ENCODE peak calls at places on chromosomes 12 and 14, in four cellular contexts. X, T, M and Q are unnamed samples.
A peak's percentile ranks its signal among the peaks of the same experiment; 100 is the strongest.

GRCh38 chr12:27766587-27766986 is 13.4 kb upstream of the KLHL42 start:
- DNase-seq in X (no peak), T (no peak), M (no peak), Q (no peak)

GRCh38 chr12:111873113-111873512 is 31.1 kb downstream of the MAPKAPK5 start:
- DNase-seq in X (no peak), T (no peak), M (no peak), Q (no peak)

GRCh38 chr14:98847520-98848468 is 424.2 kb downstream of the BCL11B start:
- DNase-seq in X (no peak), T (no peak), M (no peak), Q (no peak)

GRCh38 chr14:73786942-73787759 is 64.5 kb upstream of the PTGR2 start:
- DNase-seq in X (peak; percentile 78), T (no peak), M (no peak), Q (no peak)

GRCh38 chr12:6946033-6946919 is 2.5 kb downstream of the C12orf57 start:
- DNase-seq in X (no peak), T (no peak), M (no peak), Q (no peak)

GRCh38 chr12:4720637-4720995 is 416 bp downstream of the GALNT8 start:
- DNase-seq in X (no peak), T (no peak), M (no peak), Q (no peak)

GRCh38 chr12:92544321-92544720 is 158.5 kb upstream of the PLEKHG7 start:
- DNase-seq in X (no peak), T (no peak), M (no peak), Q (no peak)

GRCh38 chr12:2681426-2682205 is 113.2 kb upstream of the FKBP4 start:
- DNase-seq in X (no peak), T (no peak), M (no peak), Q (no peak)

GRCh38 chr12:52006726-52007157 is at the start of gene TAMALIN:
- DNase-seq in X (peak; percentile 79), T (no peak), M (peak; percentile 62), Q (no peak)

GRCh38 chr12:66403746-66404145 is 101.5 kb downstream of the HELB start:
- DNase-seq in X (no peak), T (no peak), M (no peak), Q (no peak)

GRCh38 chr12:21526053-21526452 is at the start of gene SPX:
- DNase-seq in X (no peak), T (no peak), M (no peak), Q (no peak)

GRCh38 chr14:75310295-75311059 is 31.8 kb downstream of the FOS start:
- DNase-seq in X (peak; percentile 89), T (no peak), M (peak; percentile 70), Q (no peak)

GRCh38 chr12:97602315-97602714 is 139.7 kb downstream of the RMST start:
- DNase-seq in X (no peak), T (no peak), M (no peak), Q (no peak)

GRCh38 chr14:56271988-56272387 is 153.8 kb downstream of the PELI2 start:
- DNase-seq in X (no peak), T (peak; percentile 56), M (no peak), Q (no peak)

GRCh38 chr12:84502907-84503787 is 409.5 kb downstream of the SLC6A15 start:
- DNase-seq in X (no peak), T (peak; percentile 26), M (no peak), Q (peak; percentile 44)

GRCh38 chr14:104598461-104599273 is 5.9 kb downstream of the TMEM179 start:
- DNase-seq in X (no peak), T (no peak), M (no peak), Q (no peak)

GRCh38 chr14:89507926-89508460 is 91.0 kb upstream of the FOXN3 start:
- DNase-seq in X (no peak), T (no peak), M (no peak), Q (no peak)

GRCh38 chr12:98042668-98043067 is 472.7 kb upstream of the TMPO start:
- DNase-seq in X (no peak), T (no peak), M (no peak), Q (no peak)

GRCh38 chr12:26821212-26821701 is 11.7 kb downstream of the ITPR2 start:
- DNase-seq in X (no peak), T (no peak), M (no peak), Q (no peak)

GRCh38 chr14:58914271-58914855 is 274.1 kb upstream of the DAAM1 start:
- DNase-seq in X (no peak), T (no peak), M (no peak), Q (no peak)

GRCh38 chr12:68065687-68066086 is 76.4 kb downstream of the IFNG-AS1 start:
- DNase-seq in X (no peak), T (no peak), M (no peak), Q (no peak)

GRCh38 chr12:68065163-68065562 is 75.9 kb downstream of the IFNG-AS1 start:
- DNase-seq in X (no peak), T (no peak), M (no peak), Q (no peak)

GRCh38 chr12:68069276-68069675 is 80.0 kb downstream of the IFNG-AS1 start:
- DNase-seq in X (no peak), T (no peak), M (no peak), Q (no peak)

GRCh38 chr12:68070957-68071356 is 81.7 kb downstream of the IFNG-AS1 start:
- DNase-seq in X (no peak), T (no peak), M (no peak), Q (no peak)

DNA sequence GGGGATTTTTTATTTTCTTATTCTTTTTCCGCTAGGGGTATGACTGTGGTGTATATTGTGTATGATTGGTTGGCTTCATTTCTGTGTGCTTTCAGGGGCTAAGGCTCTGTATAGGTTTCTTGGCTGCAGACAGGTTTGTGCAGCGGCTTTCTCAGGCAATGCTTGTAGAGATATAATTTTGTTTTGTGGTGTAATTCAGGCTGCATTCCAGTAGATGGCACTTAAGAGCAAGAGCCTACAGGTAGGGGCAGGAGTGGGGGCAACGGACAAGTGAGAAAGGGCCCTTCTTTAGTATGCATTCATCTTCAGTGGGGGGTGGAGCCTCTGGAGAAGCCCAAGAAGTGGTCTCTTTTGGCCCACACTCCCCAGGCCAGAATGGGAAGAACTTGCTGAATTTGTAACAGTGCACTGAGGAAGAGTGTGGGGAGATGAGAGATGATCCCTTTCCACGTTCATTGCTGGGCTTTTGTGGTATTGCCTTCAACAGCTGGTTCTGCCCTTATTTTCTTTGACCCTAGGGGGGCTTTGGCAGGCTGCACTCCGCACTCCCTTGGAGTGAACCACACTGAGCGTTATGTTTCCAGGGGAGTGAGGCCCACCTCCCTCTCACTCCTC is 78.6 kb downstream of the IFNG-AS1 start:
- DNase-seq in X (no peak), T (no peak), M (no peak), Q (no peak)
- TF ChIP-seq CTCF in X (no peak), T (no peak), M (no peak), Q (peak; percentile 53)

GRCh38 chr14:52949711-52950409 is 990 bp downstream of the FERMT2 start:
- DNase-seq in X (no peak), T (no peak), M (peak; percentile 31), Q (no peak)

GRCh38 chr14:52950410-52950897 is 396 bp downstream of the FERMT2 start:
- DNase-seq in X (peak; percentile 58), T (no peak), M (no peak), Q (peak; percentile 32)

GRCh38 chr14:52948039-52948438 is 2.8 kb downstream of the FERMT2 start:
- DNase-seq in X (no peak), T (no peak), M (no peak), Q (no peak)

GRCh38 chr14:52949249-52949648 is 1.6 kb downstream of the FERMT2 start:
- DNase-seq in X (no peak), T (no peak), M (no peak), Q (no peak)

DNA sequence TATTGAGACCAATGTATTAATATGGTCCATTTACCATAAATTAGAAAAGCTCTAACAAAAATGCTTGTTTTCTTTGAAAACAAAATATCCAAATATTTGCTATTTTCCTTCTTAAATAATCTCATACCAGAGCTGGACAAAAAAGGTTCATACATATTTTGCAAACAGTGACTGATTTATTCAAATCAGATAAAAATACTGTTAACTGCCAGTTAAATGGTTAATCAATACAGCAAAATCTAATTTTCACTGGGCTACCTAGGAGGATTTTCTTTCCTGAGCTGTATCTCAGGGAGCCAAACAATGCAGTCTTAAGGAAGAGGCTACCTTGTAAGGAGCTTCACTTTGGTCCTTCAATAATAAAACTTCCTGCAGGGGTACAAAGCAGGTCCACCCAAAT is 2.0 kb downstream of the FERMT2 start:
- DNase-seq in X (no peak), T (no peak), M (no peak), Q (no peak)
- H3K4me3 ChIP-seq in X (peak overlapping the region; percentile 95), T (peak overlapping the region; percentile 99), M (peak overlapping the region; percentile 75), Q (peak overlapping the region; percentile 79)

GRCh38 chr12:57515468-57515933 is 4.8 kb downstream of the DDIT3 start:
- DNase-seq in X (no peak), T (no peak), M (no peak), Q (no peak)
- TF ChIP-seq CTCF in X (no peak), T (no peak), M (no peak), Q (no peak)

GRCh38 chr14:95474486-95474885 is 42.0 kb downstream of the SYNE3 start:
- DNase-seq in X (no peak), T (no peak), M (no peak), Q (no peak)

GRCh38 chr14:95474941-95475340 is 41.5 kb downstream of the SYNE3 start:
- DNase-seq in X (no peak), T (no peak), M (no peak), Q (no peak)

GRCh38 chr14:95471526-95472304 is 44.7 kb downstream of the SYNE3 start:
- DNase-seq in X (peak; percentile 66), T (no peak), M (no peak), Q (no peak)

GRCh38 chr14:95470942-95471499 is 45.4 kb downstream of the SYNE3 start:
- DNase-seq in X (no peak), T (no peak), M (no peak), Q (no peak)

DNA sequence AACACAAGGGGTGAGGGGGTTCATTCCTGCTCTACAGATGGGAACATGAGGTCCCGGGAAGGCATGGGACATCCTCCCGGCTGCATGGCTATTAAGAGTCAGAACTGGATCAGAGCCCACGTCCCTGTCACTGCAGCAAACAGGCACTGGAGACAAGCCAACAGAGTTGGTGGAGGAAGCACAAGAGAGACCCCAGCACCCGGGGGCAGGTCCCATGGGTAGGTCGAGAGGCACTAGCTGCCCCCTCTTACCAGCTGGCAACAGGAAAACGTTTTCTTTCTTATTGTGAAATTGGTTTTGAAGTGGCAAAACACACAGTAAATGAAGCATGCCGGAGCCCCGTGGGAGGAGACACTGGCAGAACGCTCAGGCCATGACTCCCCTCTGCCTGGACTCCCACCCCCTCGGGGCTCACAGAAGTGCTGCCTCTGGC is 43.6 kb downstream of the SYNE3 start:
- DNase-seq in X (no peak), T (no peak), M (no peak), Q (no peak)
- H3K4me3 ChIP-seq in X (no peak overlapping the region), T (no peak overlapping the region), M (no peak overlapping the region), Q (no peak overlapping the region)

GRCh38 chr14:101843665-101844064 is 82.2 kb downstream of the PPP2R5C start:
- DNase-seq in X (no peak), T (no peak), M (no peak), Q (no peak)
- TF ChIP-seq CTCF in X (peak; percentile 42), T (no peak), M (peak; percentile 40), Q (peak; percentile 34)